ENCODE peak calls at places on chromosomes 7 and 10, in nine cellular contexts. One of them, this sample, is unnamed.

GRCh38 chr7:157516911-157517781 is 180.3 kb downstream of the DNAJB6 start:
- DNase-seq in NCI-H226: no peak
- DNase-seq in NCI-H510A treated with DMSO at 0.1 percent for 48 hours: no peak
- DNase-seq in uterus: no peak
- DNase-seq in T-helper 2 cell treated with Interferon-gamma antibody and Interleukin-4, amounts not matched to agents 5 μg/mL and 100 μg/mL, for 36 hours: no peak
- DNase-seq in activated T-cell treated with anti-CD3 and anti-CD28 coated beads for 1 hour: no peak
- DNase-seq in SJSA1: no peak
- DNase-seq in NCI-H2029: no peak
- DNase-seq in cardiac septum: no peak
- DNase-seq in this sample: no peak

GRCh38 chr7:51309361-51310130 is 7.1 kb downstream of the COBL start:
- DNase-seq in NCI-H226: no peak
- DNase-seq in NCI-H510A treated with DMSO at 0.1 percent for 48 hours: no peak
- DNase-seq in uterus: no peak
- DNase-seq in T-helper 2 cell treated with Interferon-gamma antibody and Interleukin-4, amounts not matched to agents 5 μg/mL and 100 μg/mL, for 36 hours: no peak
- DNase-seq in activated T-cell treated with anti-CD3 and anti-CD28 coated beads for 1 hour: no peak
- DNase-seq in SJSA1: no peak
- DNase-seq in NCI-H2029: no peak
- DNase-seq in cardiac septum: no peak
- DNase-seq in this sample: no peak

GRCh38 chr10:28790146-28790545 is 112.8 kb downstream of the BAMBI start:
- DNase-seq in NCI-H226: no peak
- DNase-seq in NCI-H510A treated with DMSO at 0.1 percent for 48 hours: peak
- DNase-seq in uterus: no peak
- DNase-seq in T-helper 2 cell treated with Interferon-gamma antibody and Interleukin-4, amounts not matched to agents 5 μg/mL and 100 μg/mL, for 36 hours: no peak
- DNase-seq in activated T-cell treated with anti-CD3 and anti-CD28 coated beads for 1 hour: no peak
- DNase-seq in SJSA1: no peak
- DNase-seq in NCI-H2029: no peak
- DNase-seq in cardiac septum: no peak
- DNase-seq in this sample: no peak

GRCh38 chr10:71462642-71462935 is 65.9 kb downstream of the CDH23 start:
- DNase-seq in NCI-H226: no peak
- DNase-seq in NCI-H510A treated with DMSO at 0.1 percent for 48 hours: peak
- DNase-seq in uterus: no peak
- DNase-seq in T-helper 2 cell treated with Interferon-gamma antibody and Interleukin-4, amounts not matched to agents 5 μg/mL and 100 μg/mL, for 36 hours: no peak
- DNase-seq in activated T-cell treated with anti-CD3 and anti-CD28 coated beads for 1 hour: no peak
- DNase-seq in SJSA1: no peak
- DNase-seq in NCI-H2029: peak
- DNase-seq in cardiac septum: no peak
- DNase-seq in this sample: no peak

GRCh38 chr10:106765355-106765754 is 399.2 kb downstream of the SORCS1 start:
- DNase-seq in NCI-H226: no peak
- DNase-seq in NCI-H510A treated with DMSO at 0.1 percent for 48 hours: no peak
- DNase-seq in uterus: no peak
- DNase-seq in T-helper 2 cell treated with Interferon-gamma antibody and Interleukin-4, amounts not matched to agents 5 μg/mL and 100 μg/mL, for 36 hours: no peak
- DNase-seq in activated T-cell treated with anti-CD3 and anti-CD28 coated beads for 1 hour: no peak
- DNase-seq in SJSA1: no peak
- DNase-seq in NCI-H2029: no peak
- DNase-seq in cardiac septum: no peak
- DNase-seq in this sample: no peak

GRCh38 chr10:25797888-25798429 is 136.1 kb upstream of the MYO3A start:
- DNase-seq in NCI-H226: no peak
- DNase-seq in NCI-H510A treated with DMSO at 0.1 percent for 48 hours: no peak
- DNase-seq in uterus: no peak
- DNase-seq in T-helper 2 cell treated with Interferon-gamma antibody and Interleukin-4, amounts not matched to agents 5 μg/mL and 100 μg/mL, for 36 hours: no peak
- DNase-seq in activated T-cell treated with anti-CD3 and anti-CD28 coated beads for 1 hour: no peak
- DNase-seq in SJSA1: no peak
- DNase-seq in NCI-H2029: no peak
- DNase-seq in cardiac septum: no peak
- DNase-seq in this sample: no peak

GRCh38 chr10:69224862-69225657 is 4.9 kb downstream of the HKDC1 start:
- DNase-seq in NCI-H226: no peak
- DNase-seq in NCI-H510A treated with DMSO at 0.1 percent for 48 hours: no peak
- DNase-seq in uterus: no peak
- DNase-seq in T-helper 2 cell treated with Interferon-gamma antibody and Interleukin-4, amounts not matched to agents 5 μg/mL and 100 μg/mL, for 36 hours: no peak
- DNase-seq in activated T-cell treated with anti-CD3 and anti-CD28 coated beads for 1 hour: no peak
- DNase-seq in SJSA1: no peak
- DNase-seq in NCI-H2029: no peak
- DNase-seq in cardiac septum: no peak
- DNase-seq in this sample: no peak

GRCh38 chr7:132149801-132150310 is 426.4 kb downstream of the PLXNA4 start:
- DNase-seq in NCI-H226: no peak
- DNase-seq in NCI-H510A treated with DMSO at 0.1 percent for 48 hours: no peak
- DNase-seq in uterus: no peak
- DNase-seq in T-helper 2 cell treated with Interferon-gamma antibody and Interleukin-4, amounts not matched to agents 5 μg/mL and 100 μg/mL, for 36 hours: no peak
- DNase-seq in activated T-cell treated with anti-CD3 and anti-CD28 coated beads for 1 hour: no peak
- DNase-seq in SJSA1: no peak
- DNase-seq in NCI-H2029: no peak
- DNase-seq in cardiac septum: no peak
- DNase-seq in this sample: no peak

GRCh38 chr7:101934618-101935017 is 117.2 kb downstream of the CUX1 start:
- DNase-seq in NCI-H226: no peak
- DNase-seq in NCI-H510A treated with DMSO at 0.1 percent for 48 hours: no peak
- DNase-seq in uterus: no peak
- DNase-seq in T-helper 2 cell treated with Interferon-gamma antibody and Interleukin-4, amounts not matched to agents 5 μg/mL and 100 μg/mL, for 36 hours: no peak
- DNase-seq in activated T-cell treated with anti-CD3 and anti-CD28 coated beads for 1 hour: no peak
- DNase-seq in SJSA1: peak
- DNase-seq in NCI-H2029: no peak
- DNase-seq in cardiac septum: no peak
- DNase-seq in this sample: no peak

GRCh38 chr7:2225336-2225735 is 7.4 kb downstream of the MAD1L1 start:
- DNase-seq in NCI-H226: no peak
- DNase-seq in NCI-H510A treated with DMSO at 0.1 percent for 48 hours: no peak
- DNase-seq in uterus: no peak
- DNase-seq in T-helper 2 cell treated with Interferon-gamma antibody and Interleukin-4, amounts not matched to agents 5 μg/mL and 100 μg/mL, for 36 hours: no peak
- DNase-seq in activated T-cell treated with anti-CD3 and anti-CD28 coated beads for 1 hour: no peak
- DNase-seq in SJSA1: no peak
- DNase-seq in NCI-H2029: no peak
- DNase-seq in cardiac septum: no peak
- DNase-seq in this sample: no peak